ENCODE peak calls at places on chromosomes 16 and 17, in nine cellular contexts. S is small intestine, B is fibroblast of lung, Z is NCI-H2081, U is uterus, L is astrocyte of the hippocampus, Y is left lung, P is Daoy, C is NCI-H2107. I is an unnamed sample.
A peak's percentile ranks its signal among the peaks of the same experiment; 100 is the strongest.

GRCh38 chr17:29292071-29292991 is 1.6 kb downstream of the NUFIP2 start:
- DNase-seq in Y (peak; percentile 78), B (peak; percentile 64), C (no peak), U (peak; percentile 78), S (peak; percentile 42), Z (peak; percentile 63), P (peak; percentile 52), L (peak; percentile 79), I (peak; percentile 69)

GRCh38 chr17:56761387-56761786 is 72.3 kb downstream of the C17orf67 start:
- DNase-seq in U (no peak), C (no peak), Y (no peak), S (no peak), B (no peak), P (no peak), Z (no peak), L (no peak), I (no peak)

GRCh38 chr17:3770471-3770870 is 30.5 kb downstream of the ITGAE start:
- DNase-seq in Z (no peak), C (no peak), Y (no peak), B (no peak), U (no peak), P (no peak), L (no peak), S (peak; percentile 65), I (no peak)

GRCh38 chr16:3454093-3454492 is 10.6 kb downstream of the NAA60 start:
- DNase-seq in L (no peak), Z (no peak), Y (no peak), S (no peak), B (no peak), U (no peak), P (peak; percentile 21), C (no peak), I (peak; percentile 93)

GRCh38 chr16:2459647-2460390 is at the start of gene TEDC2:
- DNase-seq in L (peak; percentile 98), Y (peak; percentile 97), B (peak; percentile 87), U (peak; percentile 95), P (peak; percentile 96), C (peak; percentile 96), Z (peak; percentile 97), S (peak; percentile 96), I (peak; percentile 98)

GRCh38 chr17:63634816-63635215 is 12.6 kb downstream of the MAP3K3 start:
- DNase-seq in Y (no peak), P (no peak), C (no peak), S (no peak), U (no peak), Z (no peak), L (no peak), B (no peak), I (no peak)

GRCh38 chr16:10751291-10751697 is 7.7 kb downstream of the NUBP1 start:
- DNase-seq in L (peak; percentile 15), B (no peak), C (no peak), Y (no peak), S (peak; percentile 39), U (no peak), Z (no peak), P (no peak), I (no peak)

GRCh38 chr17:16820161-16820877 is 130.3 kb downstream of the CCDC144A start:
- DNase-seq in C (no peak), L (no peak), Y (peak; percentile 51), Z (no peak), S (peak; percentile 20), U (no peak), P (no peak), B (no peak), I (peak; percentile 70)

GRCh38 chr17:35766903-35767510 is 6.3 kb downstream of the C17orf50 start:
- DNase-seq in Y (no peak), C (no peak), L (peak; percentile 73), U (no peak), B (peak; percentile 67), P (no peak), Z (no peak), S (peak; percentile 74), I (peak; percentile 56)

GRCh38 chr16:57533618-57534336 is 2.6 kb downstream of the CCDC102A start:
- DNase-seq in U (peak; percentile 56), S (no peak), B (no peak), P (no peak), Y (peak; percentile 61), L (no peak), C (no peak), Z (no peak), I (peak; percentile 54)

GRCh38 chr17:32161506-32162365 is 19.4 kb downstream of the RHOT1 start:
- DNase-seq in U (no peak), Z (no peak), B (peak; percentile 91), C (no peak), L (peak; percentile 69), S (peak; percentile 77), Y (no peak), P (peak; percentile 95), I (no peak)

GRCh38 chr17:56598471-56598870 is 5.0 kb downstream of the NOG start:
- DNase-seq in S (no peak), C (no peak), Z (no peak), U (no peak), B (no peak), L (peak; percentile 72), Y (no peak), P (peak; percentile 51), I (peak; percentile 89)